ENCODE peak calls at places on chromosomes 6 and 20, in four cellular contexts. M is upper lobe of left lung, B is caudate nucleus, E is dorsolateral prefrontal cortex. W is an unnamed sample.

GRCh38 chr20:38152175-38153010 is 12.7 kb downstream of the TGM2 start:
- DNase-seq in B (peak), M (peak), E (no peak), W (no peak)

GRCh38 chr20:31663838-31664695 is 26.4 kb downstream of the COX4I2 start:
- DNase-seq in B (no peak), E (peak), M (peak), W (no peak)

GRCh38 chr6:53294095-53294494 is 54.7 kb downstream of the ELOVL5 start:
- DNase-seq in M (no peak), E (no peak), B (no peak), W (no peak)

GRCh38 chr20:16388731-16389130 is 184.5 kb downstream of the KIF16B start:
- DNase-seq in M (no peak), E (no peak), B (no peak), W (no peak)

GRCh38 chr6:1016329-1017302 is 295.3 kb upstream of the FOXQ1 start:
- DNase-seq in B (no peak), E (no peak), M (no peak), W (no peak)

GRCh38 chr6:1346556-1347186 is 34.8 kb downstream of the FOXQ1 start:
- DNase-seq in E (no peak), B (no peak), M (no peak), W (no peak)

GRCh38 chr20:46253391-46253790 is 54.9 kb downstream of the CDH22 start:
- DNase-seq in E (no peak), M (no peak), B (no peak), W (no peak)

GRCh38 chr6:140713495-140713894 is 1339.0 kb upstream of the CITED2 start:
- DNase-seq in E (no peak), M (no peak), B (no peak), W (no peak)

GRCh38 chr6:33320315-33321181 is 3.0 kb upstream of the ZBTB22 start:
- DNase-seq in M (no peak), B (no peak), E (no peak), W (peak)

GRCh38 chr6:105294129-105294528 is 108.8 kb downstream of the PREP start:
- DNase-seq in M (no peak), B (no peak), E (no peak), W (no peak)

GRCh38 chr20:53621482-53622246 is 28.0 kb upstream of the ZNF217 start:
- DNase-seq in M (no peak), E (no peak), B (no peak), W (peak)

GRCh38 chr6:43724914-43725642 is 37.5 kb upstream of the MRPS18A start:
- DNase-seq in M (peak), E (no peak), B (no peak), W (peak)

GRCh38 chr6:134667106-134667505 is 282.8 kb downstream of the ALDH8A1 start:
- DNase-seq in E (no peak), M (no peak), B (no peak), W (no peak)

GRCh38 chr20:58875541-58876134 is 23.1 kb downstream of the GNAS start:
- DNase-seq in E (no peak), B (no peak), M (no peak), W (no peak)

GRCh38 chr6:161407581-161407980 is 133.7 kb upstream of the AGPAT4 start:
- DNase-seq in B (no peak), M (no peak), E (no peak), W (no peak)

GRCh38 chr6:50791900-50792508 is 26.7 kb upstream of the TFAP2B start:
- DNase-seq in M (no peak), E (no peak), B (no peak), W (no peak)

GRCh38 chr6:154071236-154071635 is 32.2 kb downstream of the OPRM1 start:
- DNase-seq in M (no peak), B (no peak), E (no peak), W (no peak)

GRCh38 chr6:14126250-14126649 is 8.7 kb downstream of the CD83 start:
- DNase-seq in B (no peak), M (no peak), E (no peak), W (no peak)

GRCh38 chr20:57787969-57788781 is 78.4 kb upstream of the PMEPA1 start:
- DNase-seq in E (no peak), B (no peak), M (peak), W (no peak)

GRCh38 chr6:93679836-93680235 is 260.5 kb upstream of the EPHA7 start:
- DNase-seq in E (no peak), B (no peak), M (no peak), W (no peak)

DNA sequence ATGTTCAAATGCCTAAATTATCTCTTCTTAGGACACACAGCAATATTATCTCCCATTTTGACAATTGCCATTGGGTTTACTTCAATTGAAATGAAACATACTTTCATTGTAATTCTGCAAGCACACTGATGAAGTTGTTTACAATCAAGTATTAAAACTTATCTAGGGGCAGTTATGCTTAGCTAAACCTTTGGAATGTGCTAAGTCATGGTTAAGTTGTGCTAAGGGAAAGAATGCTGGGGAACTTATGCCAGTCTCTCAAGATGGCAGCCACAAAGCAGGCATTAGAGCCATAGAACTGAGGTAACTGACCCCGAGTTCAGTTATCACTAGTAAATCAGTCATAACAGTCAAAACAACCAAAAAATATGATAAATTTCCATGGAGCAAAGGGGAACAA is 59.1 kb upstream of the NT5E start:
- DNase-seq in M (no peak), B (no peak), E (no peak), W (no peak)
- H3K27ac ChIP-seq in M (no peak), B (no peak), E (no peak), W (no peak)

GRCh38 chr6:110329729-110330436 is 28.3 kb downstream of the METTL24 start:
- DNase-seq in B (no peak), M (peak), E (peak), W (no peak)

GRCh38 chr6:110329348-110329728 is 28.8 kb downstream of the METTL24 start:
- DNase-seq in B (no peak), M (no peak), E (no peak), W (no peak)

GRCh38 chr6:110331816-110332215 is 26.3 kb downstream of the METTL24 start:
- DNase-seq in E (peak), B (peak), M (no peak), W (no peak)

GRCh38 chr6:110332281-110332680 is 25.9 kb downstream of the METTL24 start:
- DNase-seq in B (no peak), M (no peak), E (no peak), W (no peak)

GRCh38 chr6:110331383-110331782 is 26.8 kb downstream of the METTL24 start:
- DNase-seq in B (no peak), M (no peak), E (no peak), W (no peak)
- H3K27ac ChIP-seq in B (no peak), M (no peak), E (no peak), W (no peak)

GRCh38 chr6:56840467-56841371 is 114.2 kb upstream of the BEND6 start:
- DNase-seq in E (no peak), B (no peak), M (no peak), W (no peak)

GRCh38 chr6:56838965-56839364 is 115.9 kb upstream of the BEND6 start:
- DNase-seq in E (no peak), M (no peak), B (no peak), W (no peak)

GRCh38 chr6:56838016-56838555 is 116.8 kb upstream of the BEND6 start:
- DNase-seq in M (no peak), B (no peak), E (no peak), W (no peak)

GRCh38 chr6:56841372-56841749 is 113.5 kb upstream of the BEND6 start:
- DNase-seq in M (no peak), B (no peak), E (no peak), W (no peak)

GRCh38 chr6:56839533-56840183 is 115.2 kb upstream of the BEND6 start:
- DNase-seq in B (no peak), M (no peak), E (no peak), W (no peak)
- H3K27ac ChIP-seq in B (peak), M (no peak), E (peak), W (no peak)

DNA sequence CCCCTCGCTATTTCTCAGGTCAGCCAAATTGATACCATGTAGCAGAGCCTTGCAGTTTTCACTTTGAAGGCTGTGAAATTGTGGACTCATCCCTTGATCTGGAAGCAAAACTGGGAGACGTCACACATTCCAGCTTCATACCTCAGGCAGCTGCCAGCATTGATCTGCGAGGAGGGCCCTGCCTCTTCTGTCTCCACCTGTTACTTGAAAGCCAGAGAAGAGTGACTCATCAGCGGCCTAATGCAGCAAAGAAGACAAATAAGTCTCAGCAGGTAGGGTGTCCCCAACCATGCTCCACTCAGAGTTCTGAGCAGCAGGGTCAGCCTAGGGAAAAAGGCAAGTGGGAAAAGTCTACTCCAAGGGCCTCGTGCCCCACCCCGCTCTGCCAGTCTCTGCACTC is 69.4 kb upstream of the BMP2 start:
- DNase-seq in E (no peak), B (no peak), M (no peak), W (no peak)
- H3K27ac ChIP-seq in E (no peak), B (no peak), M (no peak), W (no peak)

GRCh38 chr6:169528755-169529154 is 173.1 kb downstream of the WDR27 start:
- DNase-seq in E (no peak), B (no peak), M (no peak), W (no peak)
- H3K27ac ChIP-seq in E (no peak), B (no peak), M (no peak), W (peak)

GRCh38 chr6:30542915-30543314 is 13.4 kb downstream of the GNL1 start:
- DNase-seq in B (no peak), M (no peak), E (no peak), W (no peak)
- H3K27ac ChIP-seq in B (no peak), M (peak), E (no peak), W (no peak)

GRCh38 chr20:62795023-62795761 is 1.1 kb upstream of the MRGBP start:
- DNase-seq in M (peak), B (peak), E (peak), W (no peak)

GRCh38 chr20:62799036-62799435 is 2.8 kb downstream of the MRGBP start:
- DNase-seq in M (peak), B (no peak), E (no peak), W (no peak)

GRCh38 chr20:62799459-62799858 is 3.2 kb downstream of the MRGBP start:
- DNase-seq in B (no peak), M (peak), E (no peak), W (no peak)

GRCh38 chr20:62797671-62798532 is 1.6 kb downstream of the MRGBP start:
- DNase-seq in B (no peak), E (no peak), M (peak), W (no peak)

DNA sequence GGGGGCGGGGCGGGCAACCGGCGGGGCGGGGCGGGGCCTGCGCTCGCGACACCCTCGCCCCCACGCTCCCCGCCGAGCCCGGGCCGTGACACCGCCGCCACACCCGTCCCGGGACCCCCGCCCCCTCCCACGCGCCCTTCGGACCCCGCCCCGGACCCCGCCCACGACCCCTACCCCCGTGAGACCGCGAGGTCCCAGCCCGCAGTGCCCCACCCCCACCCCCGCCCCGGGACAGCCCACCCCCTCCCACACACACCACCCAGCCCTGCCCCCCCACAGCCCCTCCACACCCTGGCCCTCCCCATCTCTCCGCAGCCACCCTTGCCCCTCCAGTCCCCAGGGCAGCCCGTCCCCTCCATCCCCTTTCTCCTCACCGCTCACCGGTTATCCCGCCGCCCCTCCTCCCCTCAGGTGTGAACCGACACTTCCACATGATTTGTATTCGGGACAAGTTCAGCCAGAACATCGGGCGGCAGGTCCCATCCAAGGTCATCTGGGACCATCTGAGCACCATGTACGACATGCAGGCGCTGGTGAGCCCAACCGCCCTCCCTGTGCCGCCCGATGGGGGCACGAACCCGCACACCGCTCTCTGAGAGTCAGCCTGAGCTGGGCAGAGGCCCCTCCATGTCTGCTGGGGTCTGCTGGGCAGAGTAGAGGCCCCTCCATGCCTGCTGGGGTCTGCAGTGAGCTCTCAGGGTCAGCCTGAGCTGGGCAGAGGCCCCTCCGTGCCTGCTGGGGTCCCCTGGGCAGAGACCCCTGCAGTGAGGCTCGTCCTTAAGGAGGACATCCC is 622 bp downstream of the MRGBP start:
- DNase-seq in E (no peak), B (peak), M (peak), W (no peak)
- H3K27ac ChIP-seq in E (no peak), B (peak), M (peak), W (peak)

DNA sequence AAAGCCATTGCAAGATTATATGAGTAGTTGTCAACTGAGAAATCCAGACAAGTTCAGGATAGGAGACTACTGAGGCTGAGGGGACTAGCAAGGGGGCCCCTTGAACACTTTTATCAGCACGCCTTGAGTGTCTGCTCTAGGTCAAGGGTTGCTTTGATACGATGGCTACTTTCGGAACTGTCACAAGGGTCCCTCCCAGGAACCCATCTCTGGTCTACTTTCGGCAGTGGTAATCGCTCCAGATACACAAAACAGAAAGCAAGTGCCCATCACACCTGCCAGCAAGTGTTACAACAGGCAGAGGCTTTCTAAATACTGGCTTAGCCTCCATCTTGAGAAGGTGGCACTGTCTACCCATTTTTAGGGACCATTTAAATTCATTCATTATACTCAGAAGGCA is 61.1 kb downstream of the GJA10 start:
- DNase-seq in M (no peak), B (no peak), E (no peak), W (no peak)
- H3K27ac ChIP-seq in M (no peak), B (no peak), E (no peak), W (no peak)